ENCODE peak calls at places on chromosome 15, in nine cellular contexts. H, A, I, S, U, J, Q, L and B are unnamed samples.
A peak's percentile ranks its signal among the peaks of the same experiment; 100 is the strongest.

GRCh38 chr15:99135194-99135593 is 30.3 kb downstream of the SYNM start:
- DNase-seq in H (no peak), A (peak; percentile 30), I (no peak), S (no peak), U (no peak), J (no peak), Q (no peak), L (no peak), B (no peak)

GRCh38 chr15:58568157-58568571 is 136.4 kb downstream of the LIPC start:
- DNase-seq in H (no peak), A (no peak), I (no peak), S (no peak), U (no peak), J (no peak), Q (no peak), L (peak; percentile 12), B (no peak)

GRCh38 chr15:37032091-37032775 is 68.1 kb downstream of the MEIS2 start:
- DNase-seq in H (no peak), A (no peak), I (no peak), S (no peak), U (no peak), J (no peak), Q (no peak), L (no peak), B (no peak)

GRCh38 chr15:43828061-43828657 is 1.4 kb downstream of the WDR76 start:
- DNase-seq in H (no peak), A (no peak), I (no peak), S (no peak), U (no peak), J (peak; percentile 23), Q (peak; percentile 32), L (no peak), B (no peak)

GRCh38 chr15:25169318-25169717 is 214.5 kb downstream of the SNRPN start:
- DNase-seq in H (no peak), A (no peak), I (peak; percentile 39), S (no peak), U (no peak), J (no peak), Q (no peak), L (no peak), B (no peak)

GRCh38 chr15:68298882-68299381 is 21.4 kb downstream of the FEM1B start:
- DNase-seq in H (no peak), A (no peak), I (no peak), S (no peak), U (no peak), J (no peak), Q (no peak), L (no peak), B (no peak)

GRCh38 chr15:43071451-43071850 is 34.4 kb downstream of the UBR1 start:
- DNase-seq in H (no peak), A (no peak), I (no peak), S (no peak), U (no peak), J (no peak), Q (no peak), L (no peak), B (no peak)

GRCh38 chr15:59376735-59377134 is 4.1 kb upstream of the MYO1E start:
- DNase-seq in H (no peak), A (no peak), I (no peak), S (no peak), U (no peak), J (no peak), Q (no peak), L (no peak), B (no peak)

GRCh38 chr15:100201376-100202280 is 140.1 kb downstream of the ADAMTS17 start:
- DNase-seq in H (no peak), A (no peak), I (no peak), S (peak; percentile 9), U (no peak), J (peak; percentile 87), Q (no peak), L (no peak), B (no peak)

GRCh38 chr15:84600331-84600686 is 500 bp upstream of the ZSCAN2 start:
- DNase-seq in H (peak; percentile 87), A (no peak), I (peak; percentile 69), S (peak; percentile 51), U (peak; percentile 18), J (peak; percentile 83), Q (peak; percentile 92), L (peak; percentile 63), B (peak; percentile 23)

GRCh38 chr15:78364233-78364632 is 24.1 kb downstream of the CRABP1 start:
- DNase-seq in H (no peak), A (no peak), I (peak; percentile 72), S (no peak), U (no peak), J (peak; percentile 81), Q (peak; percentile 57), L (no peak), B (no peak)

GRCh38 chr15:63176302-63176701 is 13.1 kb upstream of the RAB8B start:
- DNase-seq in H (no peak), A (no peak), I (no peak), S (no peak), U (no peak), J (no peak), Q (no peak), L (no peak), B (no peak)

GRCh38 chr15:39188314-39188713 is 392.6 kb upstream of the THBS1 start:
- DNase-seq in H (no peak), A (no peak), I (no peak), S (no peak), U (no peak), J (no peak), Q (peak; percentile 45), L (no peak), B (no peak)

GRCh38 chr15:73628976-73629854 is 4.0 kb downstream of the NPTN start:
- DNase-seq in H (no peak), A (no peak), I (no peak), S (no peak), U (no peak), J (peak; percentile 35), Q (no peak), L (no peak), B (no peak)